ENCODE peak calls at places on chromosomes 7 and 10, in eight cellular contexts. I, P, H, J, D, C, Z and M are unnamed samples.
A peak's percentile ranks its signal among the peaks of the same experiment; 100 is the strongest.

GRCh38 chr7:38506756-38507155 is 124.4 kb downstream of the AMPH start:
- DNase-seq in I (peak; percentile 10), P (no peak), H (no peak), J (no peak), D (no peak), C (peak; percentile 42), Z (peak; percentile 68), M (peak; percentile 11)

GRCh38 chr10:14084875-14085274 is 245.8 kb downstream of the FRMD4A start:
- DNase-seq in I (no peak), P (peak; percentile 6), H (no peak), J (peak; percentile 34), D (peak; percentile 43), C (no peak), Z (no peak), M (no peak)

GRCh38 chr7:157667261-157667660 is 330.5 kb downstream of the DNAJB6 start:
- DNase-seq in I (no peak), P (no peak), H (no peak), J (no peak), D (no peak), C (no peak), Z (no peak), M (no peak)

GRCh38 chr10:77910524-77911145 is 15.9 kb downstream of the DLG5 start:
- DNase-seq in I (no peak), P (no peak), H (no peak), J (no peak), D (no peak), C (no peak), Z (no peak), M (no peak)

GRCh38 chr7:158109364-158110033 is 478.1 kb downstream of the PTPRN2 start:
- DNase-seq in I (no peak), P (peak; percentile 12), H (no peak), J (no peak), D (no peak), C (no peak), Z (no peak), M (no peak)

GRCh38 chr10:78139336-78139735 is 105.7 kb downstream of the RPS24 start:
- DNase-seq in I (no peak), P (no peak), H (peak; percentile 10), J (no peak), D (no peak), C (no peak), Z (no peak), M (no peak)

GRCh38 chr10:70759769-70760168 is 25.4 kb downstream of the TBATA start:
- DNase-seq in I (no peak), P (peak; percentile 29), H (no peak), J (no peak), D (no peak), C (no peak), Z (no peak), M (no peak)

GRCh38 chr10:110407301-110408170 is 90.2 kb upstream of the DUSP5 start:
- DNase-seq in I (no peak), P (no peak), H (no peak), J (no peak), D (peak; percentile 40), C (no peak), Z (no peak), M (no peak)

GRCh38 chr7:96219382-96220130 is 102.3 kb downstream of the SLC25A13 start:
- DNase-seq in I (no peak), P (peak; percentile 49), H (no peak), J (no peak), D (peak; percentile 93), C (peak; percentile 47), Z (peak; percentile 69), M (peak; percentile 71)

GRCh38 chr10:28480566-28480965 is 52.4 kb upstream of the WAC start:
- DNase-seq in I (no peak), P (no peak), H (no peak), J (no peak), D (no peak), C (no peak), Z (no peak), M (no peak)

GRCh38 chr10:117313641-117314040 is 61.6 kb downstream of the PDZD8 start:
- DNase-seq in I (no peak), P (no peak), H (no peak), J (no peak), D (no peak), C (no peak), Z (no peak), M (no peak)

GRCh38 chr10:117322258-117322657 is 53.0 kb downstream of the PDZD8 start:
- DNase-seq in I (peak; percentile 24), P (no peak), H (peak; percentile 13), J (no peak), D (no peak), C (no peak), Z (no peak), M (no peak)

GRCh38 chr10:117324367-117324766 is 50.9 kb downstream of the PDZD8 start:
- DNase-seq in I (no peak), P (no peak), H (no peak), J (no peak), D (no peak), C (no peak), Z (no peak), M (no peak)

GRCh38 chr10:117320050-117320665 is 55.1 kb downstream of the PDZD8 start:
- DNase-seq in I (no peak), P (peak; percentile 35), H (peak; percentile 46), J (no peak), D (peak; percentile 42), C (no peak), Z (peak; percentile 40), M (peak; percentile 50)

DNA sequence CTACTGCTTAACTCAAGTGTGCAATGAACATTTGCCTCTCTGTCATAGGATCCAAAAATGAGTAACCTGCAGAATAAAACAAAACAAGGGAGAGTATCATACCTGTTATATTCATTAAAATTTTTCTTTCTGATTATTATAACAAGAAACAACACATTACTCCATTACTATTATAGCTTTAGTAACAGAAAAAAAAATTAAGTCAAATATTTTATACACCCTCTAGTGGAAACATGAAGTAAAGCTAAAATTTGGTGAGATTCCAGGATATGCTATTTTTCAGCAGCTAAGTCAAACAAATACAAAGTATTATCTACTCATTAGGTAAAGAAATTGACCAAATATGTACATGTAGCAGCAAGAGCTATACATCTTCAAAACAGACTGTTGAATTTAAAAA is 56.3 kb downstream of the PDZD8 start:
- DNase-seq in I (no peak), P (no peak), H (no peak), J (no peak), D (peak; percentile 28), C (no peak), Z (peak; percentile 54), M (peak; percentile 27)
- TF ChIP-seq CTCF in I (peak; percentile 27), P (peak; percentile 46), H (peak; percentile 50), J (peak; percentile 54), D (peak; percentile 58), C (no peak), Z (no peak), M (peak; percentile 52)

GRCh38 chr7:136868496-136869005 is at the start of gene CHRM2:
- DNase-seq in I (no peak), P (peak; percentile 2), H (peak; percentile 56), J (peak; percentile 50), D (no peak), C (no peak), Z (peak; percentile 60), M (peak; percentile 25)
- H3K4me3 ChIP-seq in I (peak within 1 kb of the TSS; percentile 63), P (no peak within 1 kb of the TSS), H (peak within 1 kb of the TSS; percentile 81), J (peak within 1 kb of the TSS; percentile 87), D (no peak within 1 kb of the TSS), C (no peak within 1 kb of the TSS), Z (peak within 1 kb of the TSS; percentile 88), M (peak within 1 kb of the TSS; percentile 45)

DNA sequence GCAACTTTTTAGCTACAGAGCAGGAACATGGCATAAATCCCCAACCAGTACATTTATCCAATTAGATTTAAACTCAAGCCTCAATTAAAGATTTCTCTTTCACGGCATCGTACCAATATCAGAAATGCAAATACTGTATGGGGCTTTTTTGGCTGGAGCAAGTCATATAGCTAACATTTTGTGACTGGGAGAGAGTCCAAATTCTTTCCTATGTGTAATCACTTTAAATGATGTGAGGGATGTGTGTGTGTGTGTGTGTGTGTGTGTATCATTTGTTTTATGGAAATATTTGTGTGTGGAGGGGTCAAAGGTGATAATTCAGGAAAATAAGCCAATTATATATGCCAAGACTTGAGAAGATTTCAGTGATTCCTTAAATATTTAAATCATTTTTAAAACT is 196.6 kb downstream of the TRIL start:
- DNase-seq in I (no peak), P (no peak), H (no peak), J (no peak), D (peak; percentile 50), C (no peak), Z (peak; percentile 84), M (peak; percentile 65)
- TF ChIP-seq CTCF in I (no peak), P (no peak), H (no peak), J (no peak), D (no peak), C (no peak), Z (no peak), M (no peak)

GRCh38 chr7:30048582-30048981 is 20.4 kb downstream of the PLEKHA8 start:
- DNase-seq in I (no peak), P (no peak), H (no peak), J (no peak), D (no peak), C (no peak), Z (no peak), M (no peak)

GRCh38 chr7:30047124-30047523 is 18.9 kb downstream of the PLEKHA8 start:
- DNase-seq in I (no peak), P (no peak), H (no peak), J (no peak), D (no peak), C (no peak), Z (no peak), M (no peak)

GRCh38 chr7:30049173-30049572 is 21.0 kb downstream of the PLEKHA8 start:
- DNase-seq in I (no peak), P (no peak), H (no peak), J (no peak), D (no peak), C (no peak), Z (no peak), M (no peak)

GRCh38 chr7:30041526-30042269 is 13.5 kb downstream of the PLEKHA8 start:
- DNase-seq in I (no peak), P (no peak), H (no peak), J (no peak), D (no peak), C (no peak), Z (no peak), M (no peak)

DNA sequence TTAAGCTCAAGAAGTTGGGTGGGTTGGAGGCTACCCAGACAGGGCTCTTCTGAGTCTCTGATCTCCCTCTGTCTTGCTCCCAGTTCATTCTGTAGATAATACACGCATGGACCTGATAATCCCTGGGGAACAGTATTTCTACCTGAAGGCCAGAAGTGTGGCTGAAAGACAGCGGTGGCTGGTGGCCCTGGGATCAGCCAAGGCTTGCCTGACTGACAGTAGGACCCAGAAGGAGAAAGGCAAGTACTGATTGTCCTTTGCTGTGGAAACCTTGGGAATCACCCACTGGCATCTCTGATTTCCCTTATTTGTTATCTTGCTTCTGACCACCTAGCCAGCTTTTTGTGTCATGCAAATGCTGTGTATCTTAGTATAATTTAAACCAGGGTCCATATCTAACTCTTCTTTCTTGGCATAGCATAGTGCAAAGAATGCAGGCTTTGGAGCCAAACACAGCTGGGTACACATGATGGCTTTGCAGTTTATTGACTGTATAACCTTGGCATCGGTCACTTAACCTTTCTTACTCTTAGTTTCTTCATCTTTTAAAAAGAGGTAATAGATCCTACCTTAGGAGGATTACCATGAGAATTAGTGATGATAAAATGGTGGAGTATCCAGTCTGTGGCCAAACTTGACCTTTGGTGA is 18.0 kb downstream of the PLEKHA8 start:
- DNase-seq in I (no peak), P (no peak), H (no peak), J (no peak), D (no peak), C (no peak), Z (no peak), M (no peak)
- H3K4me3 ChIP-seq in I (no peak overlapping the region), P (no peak overlapping the region), H (no peak overlapping the region), J (no peak overlapping the region), D (no peak overlapping the region), C (no peak overlapping the region), Z (no peak overlapping the region), M (no peak overlapping the region)

GRCh38 chr10:95289003-95289920 is 1.5 kb downstream of the PDLIM1 start:
- DNase-seq in I (no peak), P (peak; percentile 81), H (no peak), J (no peak), D (peak; percentile 71), C (no peak), Z (no peak), M (peak; percentile 51)
- TF ChIP-seq CTCF in I (peak; percentile 27), P (peak; percentile 47), H (peak; percentile 37), J (peak; percentile 30), D (peak; percentile 45), C (no peak), Z (peak; percentile 8), M (peak; percentile 28)